ENCODE peak calls at places on chromosomes 11 and 22, in ten cellular contexts. R is GM12892, A is right lobe of liver, K is IMR-90, E is stomach, G is K562, T is Peyer's patch, S is endothelial cell of umbilical vein, U is lower leg skin, D is adrenal gland. M is an unnamed sample.

GRCh38 chr11:17412488-17413180 is 24.2 kb upstream of the KCNJ11 start:
- DNase-seq in S (no peak), R (no peak), A (no peak), T (no peak), D (no peak), E (no peak), K (no peak), U (no peak), G (no peak), M (no peak)

GRCh38 chr22:45163074-45163416 is 680 bp upstream of the NUP50 start:
- DNase-seq in T (no peak), G (peak), D (peak), A (no peak), S (no peak), R (peak), K (peak), E (no peak), U (no peak), M (no peak)

GRCh38 chr11:72673943-72674828 is at the start of gene PDE2A:
- DNase-seq in A (no peak), R (no peak), S (no peak), E (no peak), U (no peak), K (no peak), G (no peak), T (no peak), D (no peak), M (no peak)

GRCh38 chr11:19055016-19055415 is 5.5 kb downstream of the MRGPRX2 start:
- DNase-seq in A (no peak), D (no peak), R (no peak), T (no peak), U (no peak), K (no peak), E (no peak), G (no peak), S (no peak), M (no peak)

GRCh38 chr22:46508391-46508999 is 28.9 kb downstream of the CELSR1 start:
- DNase-seq in U (no peak), K (no peak), R (no peak), G (no peak), E (no peak), D (no peak), S (no peak), T (no peak), A (no peak), M (no peak)

GRCh38 chr22:43562843-43563242 is 151.0 kb downstream of the MPPED1 start:
- DNase-seq in K (no peak), S (no peak), E (no peak), T (no peak), G (no peak), D (no peak), R (no peak), A (no peak), U (no peak), M (no peak)

GRCh38 chr22:39384750-39385480 is 14.7 kb upstream of the TAB1 start:
- DNase-seq in R (no peak), K (peak), T (no peak), S (peak), E (no peak), U (no peak), G (peak), A (no peak), D (peak), M (no peak)

GRCh38 chr11:1373536-1374214 is 16.1 kb upstream of the BRSK2 start:
- DNase-seq in A (no peak), D (no peak), E (no peak), T (no peak), R (no peak), S (no peak), G (no peak), K (peak), U (no peak), M (no peak)

GRCh38 chr22:20810645-20811044 is 36.7 kb downstream of the SERPIND1 start:
- DNase-seq in D (no peak), K (no peak), T (no peak), G (no peak), U (peak), R (no peak), A (no peak), E (no peak), S (no peak), M (no peak)

GRCh38 chr11:73854680-73855079 is 22.0 kb downstream of the COA4 start:
- DNase-seq in D (no peak), U (no peak), A (no peak), G (no peak), T (no peak), R (no peak), K (peak), S (no peak), E (no peak), M (no peak)

GRCh38 chr11:11512929-11513328 is 108.9 kb downstream of the GALNT18 start:
- DNase-seq in T (no peak), D (no peak), R (no peak), S (no peak), K (no peak), G (no peak), A (no peak), E (no peak), U (no peak), M (no peak)

GRCh38 chr11:110081462-110082233 is 11.5 kb upstream of the ZC3H12C start:
- DNase-seq in T (no peak), G (no peak), U (no peak), E (no peak), S (no peak), A (no peak), R (no peak), D (no peak), K (peak), M (no peak)

GRCh38 chr11:102513869-102514268 is 16.7 kb downstream of the MMP7 start:
- DNase-seq in E (no peak), G (no peak), D (peak), A (peak), S (no peak), U (no peak), T (peak), K (peak), R (no peak), M (peak)

GRCh38 chr22:38305481-38306448 is 11.5 kb downstream of the CSNK1E start:
- DNase-seq in T (peak), R (peak), E (no peak), D (no peak), A (no peak), S (peak), U (no peak), K (peak), G (peak), M (no peak)

GRCh38 chr11:94728541-94728940 is 39.6 kb upstream of the AMOTL1 start:
- DNase-seq in K (no peak), U (no peak), R (no peak), A (no peak), G (no peak), T (no peak), D (no peak), E (no peak), S (no peak), M (no peak)

GRCh38 chr11:61718046-61718531 is 34.3 kb upstream of the MYRF start:
- DNase-seq in G (no peak), E (no peak), K (no peak), S (no peak), A (no peak), D (no peak), T (no peak), R (no peak), U (no peak), M (no peak)

GRCh38 chr22:49911881-49912625 is 6.2 kb downstream of the ALG12 start:
- DNase-seq in A (peak), U (no peak), K (no peak), R (no peak), S (no peak), E (no peak), T (no peak), G (no peak), D (no peak), M (no peak)

GRCh38 chr11:46436113-46436512 is 44.5 kb upstream of the CHRM4 start:
- DNase-seq in S (no peak), U (no peak), T (no peak), A (no peak), K (no peak), E (no peak), R (no peak), G (no peak), D (no peak), M (no peak)

GRCh38 chr11:62443390-62444201 is 24.8 kb downstream of the SCGB1A1 start:
- DNase-seq in K (no peak), G (no peak), R (no peak), U (peak), D (no peak), T (no peak), A (no peak), E (no peak), S (no peak), M (peak)

GRCh38 chr22:42949159-42949558 is 65.8 kb downstream of the PACSIN2 start:
- DNase-seq in R (no peak), S (peak), E (no peak), K (peak), G (no peak), U (peak), T (no peak), D (peak), A (no peak), M (peak)

GRCh38 chr11:115334932-115335788 is 169.1 kb downstream of the CADM1 start:
- DNase-seq in G (peak), T (no peak), K (peak), E (no peak), S (peak), A (no peak), R (no peak), U (no peak), D (no peak), M (no peak)

GRCh38 chr11:69772646-69773045 is 2.5 kb downstream of the FGF4 start:
- DNase-seq in E (no peak), T (no peak), D (no peak), R (no peak), U (no peak), S (no peak), K (no peak), A (no peak), G (no peak), M (no peak)

GRCh38 chr11:34620202-34620601 is 691 bp upstream of the EHF start:
- DNase-seq in S (no peak), R (no peak), A (no peak), U (no peak), D (no peak), E (no peak), K (no peak), G (no peak), T (no peak), M (no peak)

GRCh38 chr22:19117111-19117512 is 5.1 kb downstream of the DGCR2 start:
- DNase-seq in G (no peak), S (no peak), R (no peak), T (no peak), U (no peak), A (no peak), D (no peak), K (no peak), E (no peak), M (no peak)

GRCh38 chr11:96187779-96188624 is 155.0 kb downstream of the MAML2 start:
- DNase-seq in G (no peak), K (peak), S (peak), R (no peak), U (no peak), T (no peak), A (no peak), D (peak), E (no peak), M (no peak)

GRCh38 chr11:134676516-134677287 is 264.7 kb upstream of the B3GAT1 start:
- DNase-seq in D (no peak), U (peak), T (no peak), E (no peak), A (no peak), G (no peak), R (no peak), K (no peak), S (no peak), M (peak)

DNA sequence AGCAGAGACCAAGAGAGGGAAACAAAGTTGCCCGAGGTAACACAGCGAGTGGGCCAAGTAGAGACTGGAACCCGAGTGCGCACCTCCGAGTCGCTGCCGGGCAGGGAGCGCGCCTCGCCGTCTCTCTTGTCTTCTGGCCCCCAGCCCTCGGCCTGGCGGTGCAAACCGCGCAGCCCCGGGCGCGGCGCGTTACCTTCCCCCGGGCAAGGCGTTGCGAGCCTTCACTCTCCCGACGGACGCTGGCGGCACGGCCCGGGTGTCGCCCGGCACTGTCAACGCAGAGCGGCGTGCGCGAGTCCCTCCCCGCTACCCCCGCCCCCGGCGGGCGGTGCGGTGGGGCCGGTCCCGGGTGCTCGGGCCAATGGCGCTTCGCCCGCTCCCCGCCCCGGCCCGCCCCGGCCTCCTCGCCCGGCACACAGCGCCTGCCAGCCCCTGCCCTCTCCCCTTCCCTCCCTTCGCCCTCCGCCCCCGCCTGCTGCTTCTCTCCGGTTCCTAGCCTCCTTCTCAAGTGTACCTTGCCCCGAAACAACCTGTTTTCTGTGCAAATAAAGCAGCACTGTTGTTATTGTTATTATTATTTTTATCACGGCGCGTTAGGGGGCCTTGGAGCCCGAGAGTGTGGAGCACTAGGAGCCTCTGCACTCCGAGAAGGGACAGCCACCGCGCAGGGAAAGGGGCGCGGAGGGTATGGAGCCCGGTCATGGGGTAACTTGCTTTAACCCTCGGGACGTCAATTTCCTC is at the start of gene SYTL2:
- DNase-seq in R (peak), K (peak), E (peak), D (peak), S (peak), A (peak), U (peak), G (peak), T (peak), M (peak)
- TF ChIP-seq POLR2A in R (no peak), K (peak), E (peak), D (no peak), S (no peak), A (peak), U (no peak), G (no peak), T (peak), M (peak)

DNA sequence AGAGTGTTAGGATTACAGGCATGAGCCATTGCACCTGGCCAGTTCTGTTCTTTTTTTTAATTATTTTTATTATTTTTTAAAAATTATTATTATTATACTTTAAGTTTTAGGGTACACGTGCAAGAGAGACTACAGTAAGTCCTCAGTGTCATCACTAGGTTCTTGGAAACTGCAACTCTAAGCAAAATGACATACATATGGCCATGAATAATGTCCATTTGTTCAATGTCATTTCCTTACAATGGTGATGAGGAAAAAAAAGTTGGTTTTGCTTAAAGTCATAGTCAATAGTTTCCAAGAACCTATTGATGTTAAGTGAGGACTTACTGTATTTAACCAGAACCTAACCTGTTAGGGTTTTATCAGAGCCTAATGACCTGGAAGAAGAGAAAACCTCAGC is 29.4 kb upstream of the TOP3B start:
- DNase-seq in G (no peak), K (no peak), T (no peak), S (no peak), E (no peak), R (no peak), D (no peak), A (no peak), U (no peak), M (no peak)
- TF ChIP-seq POLR2A in G (no peak), K (no peak), T (no peak), S (no peak), E (no peak), R (no peak), D (no peak), A (no peak), U (no peak), M (no peak)

DNA sequence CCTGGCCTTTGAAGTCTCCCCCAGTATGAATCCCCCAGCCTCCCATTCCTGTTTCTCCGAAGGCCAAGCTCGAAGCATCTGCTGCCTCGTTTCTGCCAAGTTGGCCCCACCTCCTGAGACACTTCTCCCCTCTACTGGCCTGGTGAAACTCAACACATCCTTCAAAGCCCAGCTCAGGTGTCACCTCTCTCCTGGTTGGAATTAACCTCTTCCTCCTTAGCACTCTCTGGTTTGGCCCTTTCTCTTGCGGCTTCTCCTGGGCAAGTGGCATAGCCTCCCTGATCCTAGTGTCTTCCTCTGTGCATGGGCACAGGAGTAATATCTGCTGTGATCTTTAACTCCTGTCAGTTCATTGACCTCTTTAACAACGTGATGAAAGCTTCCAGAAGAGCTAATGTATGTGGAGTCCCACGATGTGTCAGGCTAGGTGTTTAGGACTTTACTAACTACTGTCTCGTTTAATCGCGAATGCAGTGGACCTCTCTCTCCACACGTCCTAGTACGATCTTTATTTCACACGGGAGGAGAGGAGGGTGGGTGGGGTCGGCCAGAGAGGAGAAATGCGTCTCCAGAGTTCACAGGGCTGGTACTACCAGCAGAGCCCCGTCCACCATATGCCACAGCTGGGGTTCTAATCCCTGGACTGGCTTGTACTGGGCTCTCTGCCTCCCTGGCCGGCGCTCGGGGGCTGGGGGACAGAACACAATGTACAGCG is 824 bp upstream of the PTPRJ start:
- DNase-seq in E (no peak), U (no peak), R (no peak), K (no peak), S (peak), G (no peak), T (no peak), D (no peak), A (no peak), M (no peak)
- TF ChIP-seq POLR2A in E (no peak), U (no peak), R (no peak), K (no peak), S (no peak), G (no peak), T (peak), D (no peak), A (no peak), M (no peak)

GRCh38 chr11:60040109-60040508 is at the start of gene OOSP2:
- DNase-seq in K (no peak), A (no peak), D (no peak), U (no peak), S (no peak), G (no peak), T (no peak), E (no peak), R (no peak), M (no peak)
- TF ChIP-seq POLR2A in K (no peak), A (no peak), D (no peak), U (no peak), S (no peak), G (no peak), T (no peak), E (no peak), R (no peak), M (no peak)

DNA sequence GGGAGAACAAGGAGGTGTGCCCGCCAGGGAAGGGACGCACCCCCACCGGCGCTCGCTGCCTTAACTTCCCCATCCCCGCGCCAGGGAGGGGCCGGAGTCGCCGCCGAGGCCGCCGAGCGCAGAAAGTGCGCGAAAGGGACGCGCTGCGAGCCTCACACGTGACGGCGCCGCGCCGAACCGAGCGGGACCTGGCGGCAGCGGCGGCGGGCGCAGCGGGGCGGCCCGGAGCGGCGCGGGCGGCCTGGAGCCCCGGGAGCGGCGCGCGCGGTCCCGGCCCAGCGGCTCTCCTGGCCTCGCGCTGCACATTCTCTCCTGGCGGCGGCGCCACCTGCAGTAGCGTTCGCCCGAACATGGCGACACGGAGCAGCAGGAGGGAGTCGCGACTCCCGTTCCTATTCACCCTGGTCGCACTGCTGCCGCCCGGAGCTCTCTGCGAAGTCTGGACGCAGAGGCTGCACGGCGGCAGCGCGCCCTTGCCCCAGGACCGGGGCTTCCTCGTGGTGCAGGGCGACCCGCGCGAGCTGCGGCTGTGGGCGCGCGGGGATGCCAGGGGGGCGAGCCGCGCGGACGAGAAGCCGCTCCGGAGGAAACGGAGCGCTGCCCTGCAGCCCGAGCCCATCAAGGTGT is at the start of gene SORL1:
- DNase-seq in A (peak), D (peak), T (peak), G (peak), E (peak), R (peak), K (peak), U (peak), S (peak), M (no peak)
- TF ChIP-seq POLR2A in A (peak), D (peak), T (peak), G (no peak), E (no peak), R (peak), K (no peak), U (no peak), S (no peak), M (no peak)

GRCh38 chr11:126263489-126263888 is 5.2 kb downstream of the SRPRA start:
- DNase-seq in R (no peak), S (no peak), D (no peak), E (no peak), A (no peak), G (no peak), T (no peak), K (no peak), U (no peak), M (no peak)
- TF ChIP-seq POLR2A in R (no peak), S (no peak), D (no peak), E (no peak), A (no peak), G (peak), T (no peak), K (no peak), U (no peak), M (no peak)

GRCh38 chr11:128297805-128298204 is 289.6 kb downstream of the ETS1 start:
- DNase-seq in A (no peak), U (no peak), D (no peak), G (no peak), S (no peak), T (no peak), K (no peak), R (no peak), E (no peak), M (no peak)

GRCh38 chr11:128298271-128298670 is 289.1 kb downstream of the ETS1 start:
- DNase-seq in E (no peak), K (no peak), R (no peak), G (no peak), S (no peak), D (no peak), T (no peak), U (no peak), A (no peak), M (no peak)

GRCh38 chr11:128297111-128297651 is 290.2 kb downstream of the ETS1 start:
- DNase-seq in K (peak), E (peak), G (no peak), R (no peak), A (no peak), D (no peak), U (no peak), T (no peak), S (no peak), M (no peak)

GRCh38 chr11:128300785-128301184 is 286.6 kb downstream of the ETS1 start:
- DNase-seq in T (no peak), G (no peak), U (no peak), S (no peak), E (no peak), A (no peak), D (no peak), R (no peak), K (no peak), M (no peak)

GRCh38 chr11:128299132-128299726 is 288.1 kb downstream of the ETS1 start:
- DNase-seq in S (no peak), D (no peak), R (no peak), U (peak), G (no peak), E (no peak), K (peak), A (no peak), T (no peak), M (no peak)
- TF ChIP-seq POLR2A in S (no peak), D (no peak), R (peak), U (no peak), G (no peak), E (no peak), K (no peak), A (no peak), T (no peak), M (no peak)

GRCh38 chr11:65584102-65584501 is 8.2 kb downstream of the EHBP1L1 start:
- DNase-seq in A (no peak), S (no peak), K (no peak), U (no peak), G (no peak), T (no peak), E (no peak), R (no peak), D (no peak), M (no peak)
- TF ChIP-seq POLR2A in A (no peak), S (no peak), K (no peak), U (no peak), G (no peak), T (no peak), E (no peak), R (no peak), D (no peak), M (no peak)

M was measured in suprapubic skin.